ENCODE peak calls at places on chromosomes 5 and 9, in four cellular contexts. U is tibial nerve, C is A549, J is stomach. F is an unnamed sample.

GRCh38 chr5:9125852-9126251 is 420.0 kb downstream of the SEMA5A start:
- DNase-seq in U (no peak), C (no peak), J (no peak), F (no peak)

GRCh38 chr5:69029292-69029691 is 64.5 kb upstream of the SLC30A5 start:
- DNase-seq in C (no peak), U (no peak), J (no peak), F (no peak)

GRCh38 chr5:107457138-107457537 is 213.6 kb downstream of the EFNA5 start:
- DNase-seq in U (no peak), J (no peak), C (no peak), F (no peak)

GRCh38 chr5:159878988-159879471 is 37.3 kb upstream of the ADRA1B start:
- DNase-seq in U (peak; percentile 26), J (peak; percentile 40), C (peak; percentile 87), F (peak; percentile 83)

GRCh38 chr9:13718086-13718485 is 438.6 kb upstream of the MPDZ start:
- DNase-seq in J (no peak), C (no peak), U (no peak), F (no peak)

GRCh38 chr5:145118109-145118508 is 717.0 kb downstream of the PRELID2 start:
- DNase-seq in J (no peak), U (no peak), C (no peak), F (no peak)

GRCh38 chr5:25858019-25858418 is 1180.4 kb downstream of the CDH9 start:
- DNase-seq in C (peak; percentile 32), J (no peak), U (no peak), F (no peak)

GRCh38 chr5:66358741-66359140 is 214.6 kb downstream of the SREK1 start:
- DNase-seq in C (no peak), J (no peak), U (no peak), F (no peak)

DNA sequence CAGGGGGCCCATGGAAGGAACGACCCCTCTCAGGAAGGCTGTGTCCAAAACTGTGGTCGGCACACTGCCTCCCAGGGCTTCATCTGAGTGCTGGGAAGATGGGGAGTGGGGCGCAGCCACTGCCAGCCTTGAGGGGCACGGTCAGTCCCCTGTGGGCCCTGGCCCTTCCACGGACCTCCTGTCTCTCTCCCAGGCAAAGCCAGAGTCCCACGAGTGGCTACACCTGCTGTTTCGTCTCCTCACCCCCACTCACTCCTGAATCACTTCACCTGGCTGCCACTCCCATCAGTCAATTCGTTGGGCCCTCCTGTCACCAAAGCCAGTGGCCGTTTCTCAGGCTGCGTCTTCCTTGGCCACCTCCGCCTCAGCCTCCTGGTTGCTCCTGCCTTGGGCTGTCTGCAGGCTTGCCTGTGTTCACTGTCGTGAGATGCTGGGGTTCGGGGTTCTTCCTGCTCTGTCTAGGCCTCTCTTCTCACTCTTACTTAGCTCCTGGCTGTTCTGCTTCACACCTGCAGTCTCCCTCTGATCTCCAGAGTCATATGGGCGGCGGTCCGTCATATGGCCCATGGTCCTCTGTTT is 58.8 kb upstream of the RNF130 start:
- DNase-seq in U (no peak), C (no peak), J (peak; percentile 20), F (peak; percentile 61)
- TF ChIP-seq EP300 in U (no peak), C (no peak), J (no peak), F (no peak)

GRCh38 chr5:71454913-71455312 is 538 bp upstream of the BDP1 start:
- DNase-seq in C (no peak), J (no peak), U (no peak), F (no peak)

GRCh38 chr5:71452876-71453275 is 2.6 kb upstream of the BDP1 start:
- DNase-seq in C (no peak), U (no peak), J (no peak), F (no peak)

GRCh38 chr5:71456362-71456743 is 902 bp downstream of the BDP1 start:
- DNase-seq in U (no peak), C (no peak), J (no peak), F (no peak)

GRCh38 chr5:71457106-71457505 is 1.7 kb downstream of the BDP1 start:
- DNase-seq in J (no peak), C (no peak), U (no peak), F (no peak)

DNA sequence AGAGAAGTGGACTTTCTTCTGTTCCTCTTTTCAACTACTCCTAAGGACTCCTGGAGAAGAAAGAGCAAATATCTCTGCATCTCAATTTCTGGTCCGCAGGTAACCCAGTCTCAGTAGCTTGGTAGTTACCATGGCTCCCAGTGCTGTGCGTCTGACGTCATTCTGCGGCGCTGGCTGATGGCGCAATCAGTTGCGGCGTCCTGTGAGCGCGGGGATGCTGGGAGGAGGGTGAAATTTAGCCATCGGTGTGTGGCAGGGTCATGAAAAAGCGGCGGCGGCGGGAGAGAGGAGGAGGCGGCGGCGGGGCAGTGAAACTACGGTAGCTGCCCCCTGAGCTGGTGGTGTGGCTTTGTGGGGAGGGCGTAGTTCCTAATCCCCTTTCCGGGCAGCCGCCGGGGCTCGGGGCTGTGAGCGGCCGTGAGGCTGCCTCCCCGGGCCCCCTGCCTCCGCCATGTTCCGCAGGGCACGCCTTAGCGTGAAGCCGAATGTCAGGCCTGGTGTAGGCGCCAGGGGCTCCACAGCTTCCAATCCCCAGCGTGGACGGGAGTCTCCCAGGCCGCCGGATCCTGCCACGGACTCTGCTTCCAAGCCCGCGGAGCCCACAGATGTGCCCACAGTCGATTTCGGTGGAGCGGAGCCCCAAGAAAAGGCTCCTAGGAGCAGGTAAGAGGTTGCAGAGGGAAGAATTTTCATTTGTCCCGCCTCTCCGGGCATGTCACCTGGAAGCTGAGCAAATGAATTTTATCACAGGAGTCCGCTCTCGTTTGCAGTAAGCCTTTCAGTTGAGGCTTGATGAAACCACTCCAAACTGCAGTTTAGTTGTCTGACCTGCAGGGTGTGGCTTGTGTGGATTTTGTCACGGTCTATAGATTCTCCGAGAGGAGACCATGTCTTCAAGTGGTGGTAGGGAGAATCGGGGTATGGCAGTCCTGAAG is at the start of gene BDP1:
- DNase-seq in C (peak; percentile 95), U (peak; percentile 98), J (peak; percentile 98), F (peak; percentile 97)
- TF ChIP-seq EP300 in C (no peak), U (peak; percentile 37), J (no peak), F (no peak)

GRCh38 chr9:116939605-116940004 is 252.5 kb downstream of the TRIM32 start:
- DNase-seq in J (no peak), U (no peak), C (no peak), F (no peak)

GRCh38 chr9:116942593-116943061 is 255.5 kb downstream of the TRIM32 start:
- DNase-seq in J (no peak), C (no peak), U (no peak), F (no peak)

GRCh38 chr9:116939161-116939560 is 252.1 kb downstream of the TRIM32 start:
- DNase-seq in U (no peak), C (no peak), J (no peak), F (no peak)

GRCh38 chr9:116940614-116941215 is 253.6 kb downstream of the TRIM32 start:
- DNase-seq in U (no peak), J (no peak), C (no peak), F (no peak)

GRCh38 chr9:116941266-116941665 is 254.2 kb downstream of the TRIM32 start:
- DNase-seq in U (no peak), J (no peak), C (no peak), F (no peak)
- TF ChIP-seq EP300 in U (no peak), J (no peak), C (no peak), F (no peak)

DNA sequence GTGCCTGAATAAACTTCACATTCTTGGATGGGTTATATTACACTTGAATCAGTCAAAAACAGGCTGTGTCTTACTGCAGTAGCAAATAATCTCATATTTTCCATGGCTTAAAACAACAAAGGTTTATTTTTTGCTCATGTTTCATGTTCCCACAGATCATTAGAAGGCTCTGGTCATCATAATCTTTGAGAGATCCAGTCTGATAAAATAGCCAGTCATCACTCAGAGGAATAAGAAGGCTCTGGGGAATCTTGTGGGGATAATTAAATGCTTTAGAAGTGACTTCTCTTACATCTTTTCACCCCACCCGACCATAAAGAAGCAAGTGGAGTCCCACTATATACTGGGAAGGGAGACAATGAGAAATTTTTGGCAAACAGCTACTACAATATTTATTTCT is 417.7 kb downstream of the PSAT1 start:
- DNase-seq in U (no peak), J (no peak), C (no peak), F (no peak)
- TF ChIP-seq EP300 in U (no peak), J (no peak), C (no peak), F (no peak)

GRCh38 chr9:116442528-116442927 is 244.6 kb upstream of the TRIM32 start:
- DNase-seq in U (no peak), C (no peak), J (no peak), F (no peak)

GRCh38 chr9:116434314-116434713 is 252.8 kb upstream of the TRIM32 start:
- DNase-seq in C (no peak), U (no peak), J (no peak), F (no peak)

GRCh38 chr9:116435706-116436105 is 251.4 kb upstream of the TRIM32 start:
- DNase-seq in J (no peak), C (no peak), U (no peak), F (no peak)

GRCh38 chr9:116432051-116432450 is 255.1 kb upstream of the TRIM32 start:
- DNase-seq in C (no peak), U (no peak), J (no peak), F (no peak)

DNA sequence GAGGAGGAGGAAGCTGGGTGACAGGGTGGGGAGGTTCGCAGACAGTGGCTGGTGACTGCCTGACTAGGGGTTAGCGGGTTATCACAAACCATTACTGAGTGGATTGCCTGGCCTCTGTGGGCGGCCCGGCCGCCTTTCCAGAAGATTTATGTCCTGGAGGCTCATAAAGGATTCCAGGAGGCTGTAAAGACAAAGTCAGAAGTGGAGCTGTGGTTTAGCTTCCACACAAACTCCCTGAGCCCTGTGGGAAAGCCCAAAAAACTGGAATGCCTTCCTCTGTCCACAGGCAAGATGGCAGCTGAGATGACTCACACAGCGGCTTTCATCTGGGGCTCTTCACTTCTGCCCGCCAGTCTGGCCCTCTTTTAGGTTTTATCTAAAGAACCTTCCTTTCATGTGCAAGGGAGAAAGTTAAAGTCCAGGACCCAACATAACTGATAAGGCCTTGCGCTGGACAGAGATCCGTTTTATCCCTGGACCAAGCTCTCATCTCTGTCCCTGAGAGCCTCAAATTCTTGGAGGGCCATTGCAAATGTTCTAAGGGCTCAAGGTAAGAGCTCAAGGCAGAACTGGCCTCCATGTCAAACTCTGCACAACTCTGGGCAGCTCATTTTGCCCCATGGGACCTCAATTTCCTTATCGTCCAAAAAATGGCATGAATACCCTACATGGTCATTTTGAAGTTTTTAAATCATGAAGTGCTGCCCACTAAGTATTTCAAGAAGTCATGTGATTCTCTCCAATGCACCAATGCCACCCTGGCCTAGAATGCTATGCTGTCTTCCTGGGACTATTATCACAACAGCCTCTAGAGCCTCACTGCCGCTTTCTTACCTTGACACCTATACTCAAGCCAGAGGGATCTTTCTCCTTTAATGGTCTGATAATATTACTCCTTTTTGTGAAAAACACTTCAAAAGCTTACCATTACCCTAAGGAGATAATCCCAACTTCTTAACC is 249.4 kb upstream of the TRIM32 start:
- DNase-seq in U (no peak), J (no peak), C (no peak), F (no peak)
- TF ChIP-seq EP300 in U (no peak), J (no peak), C (no peak), F (no peak)